ENCODE peak calls at places on chromosomes 1 and 21, in four cellular contexts. I is neural crest cell, U is fibroblast of lung, S is hepatocyte. P is an unnamed sample.

GRCh38 chr21:42465008-42465878 is 30.8 kb downstream of the RSPH1 start:
- DNase-seq in I (no peak), U (no peak), S (peak), P (no peak)

GRCh38 chr1:12150456-12151200 is 16.2 kb upstream of the TNFRSF1B start:
- DNase-seq in I (no peak), U (no peak), S (no peak), P (no peak)

GRCh38 chr1:28296401-28297220 is 32.2 kb upstream of the MED18 start:
- DNase-seq in I (peak), U (peak), S (peak), P (peak)

GRCh38 chr21:36193200-36193599 is 36.6 kb downstream of the DOP1B start:
- DNase-seq in I (no peak), U (no peak), S (no peak), P (no peak)

GRCh38 chr1:99696616-99697015 is 50.7 kb downstream of the PALMD start:
- DNase-seq in I (no peak), U (no peak), S (no peak), P (no peak)

GRCh38 chr1:203569490-203570318 is 56.9 kb upstream of the ATP2B4 start:
- DNase-seq in I (no peak), U (no peak), S (no peak), P (no peak)

GRCh38 chr1:204041232-204041767 is 31.6 kb upstream of the SOX13 start:
- DNase-seq in I (no peak), U (no peak), S (no peak), P (no peak)

GRCh38 chr1:240073097-240073496 is 18.6 kb upstream of the FMN2 start:
- DNase-seq in I (no peak), U (no peak), S (no peak), P (no peak)

GRCh38 chr1:214102907-214103306 is 115.1 kb downstream of the PROX1 start:
- DNase-seq in I (no peak), U (peak), S (peak), P (no peak)

GRCh38 chr1:152185544-152186391 is 26.7 kb upstream of the RPTN start:
- DNase-seq in I (no peak), U (peak), S (peak), P (no peak)

GRCh38 chr1:32068891-32069590 is 3.7 kb upstream of the TMEM39B start:
- DNase-seq in I (no peak), U (no peak), S (no peak), P (no peak)

GRCh38 chr1:109264379-109264755 is 15.0 kb downstream of the CELSR2 start:
- DNase-seq in I (no peak), U (no peak), S (no peak), P (no peak)

GRCh38 chr1:198462365-198463025 is 78.0 kb downstream of the ATP6V1G3 start:
- DNase-seq in I (no peak), U (peak), S (no peak), P (no peak)

GRCh38 chr21:45747802-45748445 is 104.4 kb downstream of the PCBP3 start:
- DNase-seq in I (no peak), U (peak), S (peak), P (no peak)

GRCh38 chr1:32759521-32759980 is 57.0 kb upstream of the SYNC start:
- DNase-seq in I (no peak), U (no peak), S (peak), P (peak)

GRCh38 chr21:42013338-42013737 is 3.2 kb upstream of the ZBTB21 start:
- DNase-seq in I (no peak), U (no peak), S (no peak), P (no peak)

GRCh38 chr21:34580181-34580700 is 34.7 kb downstream of the RCAN1 start:
- DNase-seq in I (no peak), U (no peak), S (peak), P (peak)

GRCh38 chr1:23563003-23563402 is 3.7 kb upstream of the ID3 start:
- DNase-seq in I (no peak), U (no peak), S (no peak), P (no peak)

GRCh38 chr1:64508521-64509096 is 38.7 kb downstream of the CACHD1 start:
- DNase-seq in I (no peak), U (no peak), S (no peak), P (no peak)

GRCh38 chr1:930633-931138 is 7.0 kb downstream of the SAMD11 start:
- DNase-seq in I (no peak), U (no peak), S (no peak), P (no peak)

GRCh38 chr1:192544983-192545393 is 30.6 kb upstream of the RGS1 start:
- DNase-seq in I (no peak), U (peak), S (no peak), P (no peak)

GRCh38 chr1:15848929-15849774 is 1.6 kb downstream of the SPEN start:
- DNase-seq in I (peak), U (peak), S (peak), P (peak)

GRCh38 chr1:19373206-19374126 is 61.3 kb downstream of the SLC66A1 start:
- DNase-seq in I (no peak), U (no peak), S (no peak), P (no peak)

GRCh38 chr21:46183910-46184624 is at the start of gene SPATC1L:
- DNase-seq in I (peak), U (peak), S (peak), P (no peak)

GRCh38 chr21:31173881-31174555 is 135.7 kb upstream of the KRTAP19-8 start:
- DNase-seq in I (no peak), U (peak), S (no peak), P (no peak)

GRCh38 chr1:176954242-176954641 is 210.3 kb downstream of the ASTN1 start:
- DNase-seq in I (no peak), U (no peak), S (no peak), P (no peak)

GRCh38 chr1:25503551-25504426 is 39.6 kb upstream of the LDLRAP1 start:
- DNase-seq in I (peak), U (no peak), S (peak), P (no peak)

DNA sequence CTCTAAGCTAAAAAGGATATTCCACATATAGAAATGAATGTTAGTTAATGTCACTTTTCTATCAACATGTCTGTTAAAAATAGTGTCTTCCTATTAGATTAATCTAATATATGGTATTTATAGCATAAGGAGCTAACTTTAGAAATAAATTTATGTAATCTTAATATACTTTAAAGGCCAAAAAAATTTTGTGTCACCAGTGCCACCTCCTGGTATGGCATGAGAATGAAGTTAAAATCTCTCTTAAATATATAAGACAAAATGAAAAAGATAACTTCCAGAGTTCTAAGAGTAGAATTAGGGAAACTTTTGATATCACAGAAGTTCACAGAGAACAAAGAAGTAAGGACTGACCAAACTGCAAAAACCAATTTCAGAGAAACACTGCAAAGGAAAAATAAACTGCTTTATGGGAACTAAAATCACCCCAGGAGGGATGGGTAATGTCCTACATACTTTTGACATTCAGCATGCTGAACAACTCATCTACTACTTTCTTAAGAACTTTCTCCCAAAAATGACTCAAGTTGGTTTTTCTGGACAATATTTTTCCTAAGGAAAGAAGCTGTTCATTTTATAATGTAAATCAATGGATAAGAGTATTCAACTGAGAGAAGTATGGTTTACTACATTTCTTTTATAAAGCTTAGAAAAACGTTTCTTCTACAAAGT is 82.8 kb downstream of the TRIM33 start:
- DNase-seq in I (no peak), U (peak), S (peak), P (no peak)
- TF ChIP-seq CTCF in I (peak), U (peak), S (peak), P (peak)

GRCh38 chr1:116372651-116373444 is at the start of gene ATP1A1:
- DNase-seq in I (peak), U (peak), S (peak), P (peak)
- TF ChIP-seq CTCF in I (peak), U (no peak), S (peak), P (no peak)

DNA sequence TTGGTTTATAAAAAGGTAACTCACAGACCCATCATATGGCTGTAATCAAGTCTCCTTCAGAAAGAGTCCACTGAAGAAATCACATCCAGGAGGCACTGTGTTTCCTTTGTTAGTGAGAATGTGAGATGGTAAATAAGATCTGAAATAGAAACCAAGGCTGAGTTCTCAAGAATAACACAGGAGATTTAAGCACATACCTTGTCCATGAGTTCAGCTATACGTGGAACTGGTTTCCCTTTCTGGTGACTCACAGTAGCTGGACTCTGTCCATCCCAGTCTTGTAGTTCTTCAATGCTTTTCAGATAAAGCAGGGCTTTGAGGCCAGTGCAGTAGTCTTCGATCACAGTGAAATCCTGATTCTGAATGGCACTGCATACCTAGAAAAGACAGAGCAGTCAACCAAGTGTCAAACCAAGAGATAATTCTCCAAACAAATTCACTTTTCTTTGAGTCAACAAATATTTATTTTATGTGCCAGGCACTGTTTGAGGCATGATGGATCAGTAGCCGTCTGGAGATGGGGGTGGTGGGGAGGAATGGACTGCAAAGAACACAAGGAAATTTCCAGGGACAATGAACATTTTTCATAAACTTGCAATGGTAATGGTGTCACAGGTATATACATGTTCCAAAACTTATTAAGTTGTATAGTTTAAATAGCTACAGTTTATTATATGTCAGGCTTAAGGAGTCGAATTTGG is 471.4 kb downstream of the PTBP2 start:
- DNase-seq in I (no peak), U (peak), S (peak), P (no peak)
- TF ChIP-seq CTCF in I (no peak), U (peak), S (peak), P (no peak)

DNA sequence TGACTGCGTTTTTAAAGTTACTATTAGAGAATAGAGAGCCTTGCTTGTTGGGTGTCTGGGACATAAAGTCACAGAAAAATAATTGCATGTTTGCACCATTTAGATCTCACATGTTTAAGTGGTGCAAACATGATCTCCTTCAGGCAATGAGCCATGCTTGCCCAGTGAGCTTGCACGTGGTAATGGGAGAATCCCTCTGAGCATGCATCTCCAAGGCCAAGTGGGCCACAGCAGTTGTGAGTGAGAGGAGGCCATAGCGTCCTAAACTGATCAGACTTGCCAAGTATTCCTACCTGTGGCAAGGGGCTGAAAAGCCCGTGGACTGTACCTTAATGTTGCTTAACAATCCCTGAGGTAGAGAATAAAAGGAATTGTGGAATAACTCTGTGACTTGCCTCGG is 158.3 kb downstream of the PLA2G4A start:
- DNase-seq in I (no peak), U (no peak), S (no peak), P (no peak)
- TF ChIP-seq CTCF in I (no peak), U (no peak), S (no peak), P (no peak)

GRCh38 chr1:156490401-156491032 is 10.1 kb downstream of the MEF2D start:
- DNase-seq in I (no peak), U (no peak), S (peak), P (no peak)

GRCh38 chr1:156488566-156489165 is 11.9 kb downstream of the MEF2D start:
- DNase-seq in I (no peak), U (no peak), S (no peak), P (no peak)

GRCh38 chr1:156487862-156488261 is 12.7 kb downstream of the MEF2D start:
- DNase-seq in I (no peak), U (no peak), S (no peak), P (no peak)

GRCh38 chr1:156489935-156490293 is 10.7 kb downstream of the MEF2D start:
- DNase-seq in I (no peak), U (no peak), S (no peak), P (no peak)

GRCh38 chr1:156489166-156489934 is 11.2 kb downstream of the MEF2D start:
- DNase-seq in I (no peak), U (no peak), S (peak), P (no peak)
- TF ChIP-seq CTCF in I (no peak), U (peak), S (no peak), P (no peak)

DNA sequence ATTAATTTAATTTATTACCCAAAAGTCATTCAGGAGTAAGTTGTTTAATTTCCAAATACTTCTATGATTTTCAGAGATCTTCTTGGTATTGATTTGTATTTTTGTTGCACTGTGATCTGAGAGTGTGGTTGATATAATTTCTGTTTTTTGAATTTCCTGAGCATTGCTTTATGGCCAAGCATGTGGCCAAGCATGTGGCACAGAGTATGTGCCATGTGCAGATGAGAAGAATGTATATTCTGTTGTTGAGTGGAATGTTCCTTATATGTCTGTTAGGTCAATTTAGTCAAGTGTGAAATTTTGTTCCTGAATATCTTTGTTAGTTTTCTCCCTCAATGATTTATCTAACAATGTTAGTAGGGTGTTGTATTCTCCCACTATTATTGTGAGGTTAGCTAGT is 25.3 kb upstream of the IFI16 start:
- DNase-seq in I (no peak), U (no peak), S (no peak), P (no peak)
- TF ChIP-seq CTCF in I (no peak), U (no peak), S (no peak), P (no peak)

DNA sequence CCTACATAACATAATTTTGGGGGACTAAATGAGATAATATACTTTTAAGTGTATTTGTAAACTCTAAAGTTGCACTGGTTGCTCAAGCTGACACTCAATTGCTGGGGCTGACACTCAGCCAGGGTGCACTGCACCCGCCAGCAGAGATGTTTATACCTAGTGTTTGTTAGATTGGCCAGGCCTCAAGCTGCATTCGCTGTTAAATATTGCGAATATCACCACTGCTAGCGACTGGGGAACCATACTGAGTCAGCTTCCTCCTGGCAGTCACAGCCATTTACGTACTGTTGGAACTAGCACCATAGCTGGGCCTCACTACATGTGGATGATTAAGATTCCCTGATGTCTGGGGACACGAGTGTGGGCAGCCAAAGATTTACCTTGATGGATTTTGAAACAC is 12.7 kb upstream of the RWDD3 start:
- DNase-seq in I (no peak), U (peak), S (no peak), P (no peak)
- TF ChIP-seq CTCF in I (no peak), U (no peak), S (no peak), P (no peak)

DNA sequence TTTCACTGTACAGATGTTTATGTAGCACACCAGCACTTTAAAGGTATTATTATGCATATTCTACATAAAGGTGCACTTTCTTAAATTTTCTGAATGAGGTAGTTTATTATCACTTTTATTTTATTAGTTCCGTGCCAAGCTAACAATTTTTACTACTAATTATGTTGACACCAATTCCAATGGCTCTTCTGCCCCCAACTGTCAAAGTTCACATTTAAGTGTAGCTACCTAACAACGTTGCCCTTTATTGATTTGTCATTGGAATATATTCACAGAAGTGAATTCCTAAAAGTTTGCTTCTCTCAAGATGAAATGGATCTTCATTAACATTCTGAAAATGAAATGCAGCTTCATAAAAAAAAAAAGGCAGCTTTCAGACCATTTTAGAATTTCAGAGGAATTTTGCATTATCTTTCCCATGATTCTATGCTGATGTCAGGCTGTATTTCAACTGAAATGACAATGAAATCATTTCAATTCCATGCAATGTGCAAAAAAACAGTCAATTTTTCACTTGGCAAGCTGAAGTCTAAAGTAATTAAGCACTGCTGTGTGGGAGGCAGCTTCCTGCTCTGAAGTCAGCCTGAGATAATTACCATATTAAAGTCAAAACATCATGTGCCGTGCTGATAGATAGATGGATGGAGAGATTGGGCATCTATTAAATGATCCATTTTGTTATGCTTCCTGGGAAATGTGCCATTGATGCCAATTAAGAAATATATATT is 229.2 kb downstream of the TTLL7 start:
- DNase-seq in I (no peak), U (no peak), S (no peak), P (no peak)
- TF ChIP-seq CTCF in I (no peak), U (no peak), S (no peak), P (no peak)

P was measured in mesothelial cell of epicardium.